ENCODE peak calls at places on chromosomes 4 and X, in four cellular contexts. Y is fibroblast of lung; O is effector memory CD4-positive, alpha-beta T cell; C is lower lobe of right lung. K is an unnamed sample.

GRCh38 chr4:41257257-41257900 is 651 bp downstream of the UCHL1 start:
- DNase-seq in O (no peak), Y (peak; percentile 55), C (peak; percentile 61), K (no peak)

GRCh38 chrX:53716328-53717088 is 30.0 kb upstream of the HUWE1 start:
- DNase-seq in C (no peak), Y (peak; percentile 32), O (peak; percentile 46), K (no peak)

GRCh38 chr4:77761595-77761994 is 57.6 kb downstream of the CNOT6L start:
- DNase-seq in O (no peak), Y (no peak), C (no peak), K (no peak)

GRCh38 chrX:110135618-110136017 is 132.7 kb downstream of the TMEM164 start:
- DNase-seq in Y (no peak), C (no peak), O (no peak), K (no peak)

GRCh38 chr4:108649863-108650211 is 562 bp upstream of the OSTC start:
- DNase-seq in C (no peak), O (no peak), Y (no peak), K (no peak)

GRCh38 chrX:51332188-51332942 is at the start of gene NUDT10:
- DNase-seq in Y (peak; percentile 33), C (peak; percentile 43), O (no peak), K (no peak)

GRCh38 chrX:101287402-101287801 is 3.7 kb downstream of the TAF7L start:
- DNase-seq in C (no peak), O (no peak), Y (peak; percentile 56), K (peak; percentile 74)

GRCh38 chr4:171896426-171896825 is 83.2 kb downstream of the GALNTL6 start:
- DNase-seq in Y (no peak), O (no peak), C (no peak), K (no peak)

GRCh38 chr4:25938251-25939186 is 24.5 kb downstream of the SMIM20 start:
- DNase-seq in Y (peak; percentile 87), O (no peak), C (no peak), K (no peak)

GRCh38 chrX:120672389-120672788 is 42.5 kb upstream of the C1GALT1C1 start:
- DNase-seq in Y (peak; percentile 91), O (no peak), C (no peak), K (no peak)

GRCh38 chr4:3176625-3177229 is 72.2 kb upstream of the MSANTD1 start:
- DNase-seq in O (no peak), C (no peak), Y (no peak), K (no peak)

GRCh38 chrX:12617241-12617640 is 174.0 kb upstream of the PRPS2 start:
- DNase-seq in Y (no peak), C (no peak), O (no peak), K (no peak)

GRCh38 chr4:48831532-48832015 is 686 bp downstream of the OCIAD1 start:
- DNase-seq in Y (no peak), O (no peak), C (no peak), K (peak; percentile 77)

GRCh38 chrX:139967300-139967699 is 2.0 kb upstream of the CXorf66 start:
- DNase-seq in O (no peak), Y (peak; percentile 1), C (no peak), K (peak; percentile 71)

GRCh38 chrX:40628506-40628905 is 5.3 kb downstream of the MPC1L start:
- DNase-seq in O (no peak), Y (peak; percentile 21), C (no peak), K (no peak)

GRCh38 chr4:186554485-186554884 is 882 bp downstream of the MTNR1A start:
- DNase-seq in C (no peak), O (no peak), Y (peak; percentile 20), K (no peak)

GRCh38 chr4:55635760-55636621 is at the start of gene NMU:
- DNase-seq in O (no peak), C (peak; percentile 78), Y (no peak), K (no peak)

GRCh38 chrX:17535229-17535628 is 160.2 kb downstream of the NHS start:
- DNase-seq in C (no peak), O (no peak), Y (peak; percentile 33), K (peak; percentile 83)

GRCh38 chr4:140813804-140814203 is 57.6 kb upstream of the TBC1D9 start:
- DNase-seq in Y (no peak), O (no peak), C (no peak), K (no peak)

GRCh38 chrX:52034211-52034610 is 34.8 kb downstream of the MAGED4B start:
- DNase-seq in O (no peak), C (no peak), Y (no peak), K (no peak)

GRCh38 chr4:26589699-26590098 is 5.8 kb downstream of the TBC1D19 start:
- DNase-seq in O (no peak), C (no peak), Y (no peak), K (no peak)

GRCh38 chr4:83255584-83255983 is 29.0 kb downstream of the COQ2 start:
- DNase-seq in Y (peak; percentile 94), O (no peak), C (no peak), K (no peak)

GRCh38 chrX:129954804-129955203 is 27.6 kb upstream of the BCORL1 start:
- DNase-seq in O (no peak), C (no peak), Y (no peak), K (no peak)

GRCh38 chr4:24884925-24885324 is 27.9 kb downstream of the CCDC149 start:
- DNase-seq in C (no peak), Y (no peak), O (no peak), K (no peak)

GRCh38 chrX:41655631-41656030 is 33.1 kb upstream of the GPR34 start:
- DNase-seq in Y (no peak), C (no peak), O (no peak), K (no peak)

GRCh38 chrX:124256209-124256608 is 76.3 kb upstream of the TEX13D start:
- DNase-seq in O (no peak), C (no peak), Y (peak; percentile 90), K (no peak)

GRCh38 chr4:6386091-6386490 is 86.3 kb downstream of the PPP2R2C start:
- DNase-seq in O (no peak), C (no peak), Y (no peak), K (no peak)

GRCh38 chr4:52883707-52884669 is 21.9 kb downstream of the RASL11B start:
- DNase-seq in O (no peak), Y (no peak), C (no peak), K (no peak)

GRCh38 chrX:368811-369562 is 17.7 kb downstream of the PPP2R3B start:
- DNase-seq in C (no peak), Y (no peak), O (no peak), K (peak; percentile 93)

GRCh38 chr4:2804973-2805501 is 12.2 kb downstream of the SH3BP2 start:
- DNase-seq in O (no peak), C (peak; percentile 45), Y (no peak), K (no peak)

GRCh38 chrX:20472148-20472547 is 205.4 kb upstream of the RPS6KA3 start:
- DNase-seq in C (no peak), O (no peak), Y (no peak), K (no peak)

DNA sequence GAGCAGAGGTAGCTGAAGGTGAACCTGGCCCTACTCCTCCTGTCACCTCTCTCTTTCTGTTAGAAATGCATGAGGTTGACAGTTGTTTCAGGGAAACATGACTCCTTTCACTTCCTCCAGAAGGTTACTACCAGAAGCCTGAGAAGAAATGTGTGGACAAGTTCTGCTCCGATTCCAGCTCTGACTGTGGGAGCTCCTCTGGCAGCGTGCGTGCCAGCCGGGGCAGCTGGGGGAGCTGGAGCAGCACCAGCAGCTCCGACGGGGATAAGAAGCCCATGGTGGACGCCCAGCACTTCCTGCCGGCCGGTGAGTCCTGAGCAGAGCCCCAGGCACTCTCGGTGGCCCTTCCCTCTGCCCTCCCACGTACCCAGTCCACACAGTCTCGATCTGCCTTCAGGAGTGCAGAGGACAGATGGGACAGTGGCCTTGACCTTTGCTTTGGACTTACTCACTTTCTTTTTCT is 61.3 kb upstream of the TLR2 start:
- DNase-seq in C (no peak), O (no peak), Y (no peak), K (no peak)
- H3K36me3 ChIP-seq in C (peaks cover 85% of the 10 kb centered on the region), O (peaks cover 91% of the 10 kb centered on the region), Y (peaks cover 7% of the 10 kb centered on the region), K (peaks cover 21% of the 10 kb centered on the region)

GRCh38 chr4:144666539-144667175 is 20.7 kb downstream of the HHIP start:
- DNase-seq in O (no peak), C (no peak), Y (peak; percentile 49), K (no peak)
- H3K36me3 ChIP-seq in O (no peaks in the 10 kb centered on the region), C (no peaks in the 10 kb centered on the region), Y (no peaks in the 10 kb centered on the region), K (no peaks in the 10 kb centered on the region)

DNA sequence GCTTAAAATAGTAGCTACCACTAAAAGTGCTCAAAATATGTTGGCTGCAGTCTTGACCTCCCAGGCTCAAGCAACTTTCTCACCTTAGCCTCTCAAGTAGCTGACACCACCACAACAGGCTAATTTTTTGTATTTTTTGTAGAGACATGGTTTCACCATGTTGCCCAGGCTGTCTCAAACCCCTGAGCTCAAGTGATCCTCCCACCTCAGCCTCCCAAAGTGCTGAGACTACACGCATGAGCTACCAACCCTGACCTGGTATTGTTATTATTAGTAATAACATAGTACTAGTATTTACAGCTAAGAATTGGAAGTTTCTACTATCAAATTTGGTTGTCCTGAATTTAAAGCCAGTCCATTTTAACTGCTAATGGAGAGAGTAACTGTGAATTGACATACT is 18.0 kb downstream of the STAP1 start:
- DNase-seq in Y (no peak), O (no peak), C (no peak), K (no peak)
- H3K36me3 ChIP-seq in Y (no peaks in the 10 kb centered on the region), O (no peaks in the 10 kb centered on the region), C (no peaks in the 10 kb centered on the region), K (peaks cover 47% of the 10 kb centered on the region)

GRCh38 chrX:7054219-7055206 is 93.0 kb upstream of the STS start:
- DNase-seq in O (no peak), C (no peak), Y (no peak), K (no peak)
- H3K36me3 ChIP-seq in O (peaks cover 6% of the 10 kb centered on the region), C (no peaks in the 10 kb centered on the region), Y (no peaks in the 10 kb centered on the region), K (peaks cover 8% of the 10 kb centered on the region)

K was measured in Karpas-422.